ENCODE peak calls at places on chromosome 20, in five cellular contexts. N, A, Q, Y and E are unnamed samples.

GRCh38 chr20:50415516-50416268 is 94.5 kb upstream of the PTPN1 start:
- DNase-seq in N (peak; percentile 89), A (peak; percentile 99), Q (no peak), Y (peak; percentile 100), E (peak; percentile 100)

GRCh38 chr20:44153636-44154043 is 33.3 kb downstream of the JPH2 start:
- DNase-seq in N (no peak), A (no peak), Q (peak; percentile 59), Y (no peak), E (no peak)

GRCh38 chr20:4020256-4020655 is 4.9 kb upstream of the RNF24 start:
- DNase-seq in N (no peak), A (no peak), Q (no peak), Y (no peak), E (no peak)

GRCh38 chr20:20849126-20849525 is 136.7 kb upstream of the RALGAPA2 start:
- DNase-seq in N (no peak), A (no peak), Q (no peak), Y (no peak), E (no peak)

GRCh38 chr20:49446808-49447207 is 35.7 kb downstream of the KCNB1 start:
- DNase-seq in N (no peak), A (peak; percentile 83), Q (no peak), Y (peak; percentile 86), E (peak; percentile 92)

GRCh38 chr20:41482647-41483552 is 116.3 kb upstream of the EMILIN3 start:
- DNase-seq in N (peak; percentile 13), A (no peak), Q (no peak), Y (no peak), E (no peak)

GRCh38 chr20:63652192-63652980 is 838 bp downstream of the STMN3 start:
- DNase-seq in N (no peak), A (peak; percentile 73), Q (peak; percentile 39), Y (peak; percentile 57), E (peak; percentile 89)

GRCh38 chr20:3275966-3276365 is 37.0 kb upstream of the SLC4A11 start:
- DNase-seq in N (no peak), A (no peak), Q (no peak), Y (no peak), E (no peak)

GRCh38 chr20:64079273-64080012 is at the start of gene RGS19:
- DNase-seq in N (peak; percentile 72), A (peak; percentile 71), Q (peak; percentile 64), Y (peak; percentile 90), E (peak; percentile 89)

GRCh38 chr20:9081423-9081966 is 12.6 kb downstream of the PLCB4 start:
- DNase-seq in N (no peak), A (no peak), Q (no peak), Y (no peak), E (no peak)

GRCh38 chr20:36856691-36857635 is 19.0 kb upstream of the TLDC2 start:
- DNase-seq in N (no peak), A (no peak), Q (peak; percentile 51), Y (peak; percentile 62), E (no peak)